ENCODE peak calls at places on chromosomes 7 and 10, in eight cellular contexts. One of them, this sample, is unnamed.

GRCh38 chr7:38903057-38903456 is 5.9 kb downstream of the VPS41 start:
- DNase-seq in GF-D8: no peak
- DNase-seq in fibroblast of the aortic adventitia: no peak
- DNase-seq in stimulated activated CD4-positive, alpha-beta T cell treated with anti-CD3 and anti-CD28 coated beads, Interleukin-1b, Interleukin-23, amount 100 ng/mL, for 1 hour: no peak
- DNase-seq in lower leg skin: no peak
- DNase-seq in mammary epithelial cell: no peak
- DNase-seq in HCT116: no peak
- DNase-seq in stomach: no peak
- DNase-seq in this sample: no peak

GRCh38 chr7:6709808-6710207 is 3.1 kb upstream of the ZNF12 start:
- DNase-seq in GF-D8: no peak
- DNase-seq in fibroblast of the aortic adventitia: no peak
- DNase-seq in stimulated activated CD4-positive, alpha-beta T cell treated with anti-CD3 and anti-CD28 coated beads, Interleukin-1b, Interleukin-23, amount 100 ng/mL, for 1 hour: no peak
- DNase-seq in lower leg skin: peak; percentile 37
- DNase-seq in mammary epithelial cell: no peak
- DNase-seq in HCT116: peak; percentile 34
- DNase-seq in stomach: no peak
- DNase-seq in this sample: no peak

GRCh38 chr7:42886129-42886528 is 25.7 kb downstream of the C7orf25 start:
- DNase-seq in GF-D8: no peak
- DNase-seq in fibroblast of the aortic adventitia: peak; percentile 31
- DNase-seq in stimulated activated CD4-positive, alpha-beta T cell treated with anti-CD3 and anti-CD28 coated beads, Interleukin-1b, Interleukin-23, amount 100 ng/mL, for 1 hour: no peak
- DNase-seq in lower leg skin: no peak
- DNase-seq in mammary epithelial cell: peak; percentile 14
- DNase-seq in HCT116: no peak
- DNase-seq in stomach: no peak
- DNase-seq in this sample: peak; percentile 32

GRCh38 chr7:28124413-28124812 is 56.2 kb downstream of the JAZF1 start:
- DNase-seq in GF-D8: no peak
- DNase-seq in fibroblast of the aortic adventitia: no peak
- DNase-seq in stimulated activated CD4-positive, alpha-beta T cell treated with anti-CD3 and anti-CD28 coated beads, Interleukin-1b, Interleukin-23, amount 100 ng/mL, for 1 hour: no peak
- DNase-seq in lower leg skin: no peak
- DNase-seq in mammary epithelial cell: no peak
- DNase-seq in HCT116: no peak
- DNase-seq in stomach: no peak
- DNase-seq in this sample: no peak

GRCh38 chr10:79086822-79087221 is 18.1 kb downstream of the ZMIZ1 start:
- DNase-seq in GF-D8: no peak
- DNase-seq in fibroblast of the aortic adventitia: no peak
- DNase-seq in stimulated activated CD4-positive, alpha-beta T cell treated with anti-CD3 and anti-CD28 coated beads, Interleukin-1b, Interleukin-23, amount 100 ng/mL, for 1 hour: no peak
- DNase-seq in lower leg skin: no peak
- DNase-seq in mammary epithelial cell: no peak
- DNase-seq in HCT116: no peak
- DNase-seq in stomach: no peak
- DNase-seq in this sample: no peak

GRCh38 chr7:107528461-107528860 is 35.3 kb downstream of the COG5 start:
- DNase-seq in GF-D8: no peak
- DNase-seq in fibroblast of the aortic adventitia: peak; percentile 55
- DNase-seq in stimulated activated CD4-positive, alpha-beta T cell treated with anti-CD3 and anti-CD28 coated beads, Interleukin-1b, Interleukin-23, amount 100 ng/mL, for 1 hour: no peak
- DNase-seq in lower leg skin: no peak
- DNase-seq in mammary epithelial cell: peak; percentile 60
- DNase-seq in HCT116: no peak
- DNase-seq in stomach: no peak
- DNase-seq in this sample: no peak

GRCh38 chr7:101983147-101983811 is 165.9 kb downstream of the CUX1 start:
- DNase-seq in GF-D8: no peak
- DNase-seq in fibroblast of the aortic adventitia: no peak
- DNase-seq in stimulated activated CD4-positive, alpha-beta T cell treated with anti-CD3 and anti-CD28 coated beads, Interleukin-1b, Interleukin-23, amount 100 ng/mL, for 1 hour: no peak
- DNase-seq in lower leg skin: no peak
- DNase-seq in mammary epithelial cell: no peak
- DNase-seq in HCT116: no peak
- DNase-seq in stomach: no peak
- DNase-seq in this sample: no peak

GRCh38 chr7:17849504-17849903 is 90.8 kb downstream of the SNX13 start:
- DNase-seq in GF-D8: no peak
- DNase-seq in fibroblast of the aortic adventitia: peak; percentile 8
- DNase-seq in stimulated activated CD4-positive, alpha-beta T cell treated with anti-CD3 and anti-CD28 coated beads, Interleukin-1b, Interleukin-23, amount 100 ng/mL, for 1 hour: no peak
- DNase-seq in lower leg skin: no peak
- DNase-seq in mammary epithelial cell: peak; percentile 15
- DNase-seq in HCT116: no peak
- DNase-seq in stomach: no peak
- DNase-seq in this sample: no peak

GRCh38 chr10:75606203-75606779 is 174.9 kb downstream of the LRMDA start:
- DNase-seq in GF-D8: no peak
- DNase-seq in fibroblast of the aortic adventitia: no peak
- DNase-seq in stimulated activated CD4-positive, alpha-beta T cell treated with anti-CD3 and anti-CD28 coated beads, Interleukin-1b, Interleukin-23, amount 100 ng/mL, for 1 hour: no peak
- DNase-seq in lower leg skin: no peak
- DNase-seq in mammary epithelial cell: no peak
- DNase-seq in HCT116: no peak
- DNase-seq in stomach: no peak
- DNase-seq in this sample: no peak

GRCh38 chr10:130743751-130744191 is 567.8 kb downstream of the TCERG1L start:
- DNase-seq in GF-D8: no peak
- DNase-seq in fibroblast of the aortic adventitia: no peak
- DNase-seq in stimulated activated CD4-positive, alpha-beta T cell treated with anti-CD3 and anti-CD28 coated beads, Interleukin-1b, Interleukin-23, amount 100 ng/mL, for 1 hour: no peak
- DNase-seq in lower leg skin: peak; percentile 31
- DNase-seq in mammary epithelial cell: no peak
- DNase-seq in HCT116: no peak
- DNase-seq in stomach: no peak
- DNase-seq in this sample: no peak

GRCh38 chr7:11469028-11469718 is 362.8 kb downstream of the THSD7A start:
- DNase-seq in GF-D8: no peak
- DNase-seq in fibroblast of the aortic adventitia: peak; percentile 16
- DNase-seq in stimulated activated CD4-positive, alpha-beta T cell treated with anti-CD3 and anti-CD28 coated beads, Interleukin-1b, Interleukin-23, amount 100 ng/mL, for 1 hour: no peak
- DNase-seq in lower leg skin: no peak
- DNase-seq in mammary epithelial cell: no peak
- DNase-seq in HCT116: no peak
- DNase-seq in stomach: no peak
- DNase-seq in this sample: no peak

GRCh38 chr7:29345590-29345989 is 151.0 kb downstream of the CHN2 start:
- DNase-seq in GF-D8: no peak
- DNase-seq in fibroblast of the aortic adventitia: peak; percentile 40
- DNase-seq in stimulated activated CD4-positive, alpha-beta T cell treated with anti-CD3 and anti-CD28 coated beads, Interleukin-1b, Interleukin-23, amount 100 ng/mL, for 1 hour: no peak
- DNase-seq in lower leg skin: no peak
- DNase-seq in mammary epithelial cell: peak; percentile 29
- DNase-seq in HCT116: peak; percentile 10
- DNase-seq in stomach: peak; percentile 62
- DNase-seq in this sample: no peak

GRCh38 chr7:83105063-83105462 is 57.6 kb downstream of the PCLO start:
- DNase-seq in GF-D8: no peak
- DNase-seq in fibroblast of the aortic adventitia: no peak
- DNase-seq in stimulated activated CD4-positive, alpha-beta T cell treated with anti-CD3 and anti-CD28 coated beads, Interleukin-1b, Interleukin-23, amount 100 ng/mL, for 1 hour: no peak
- DNase-seq in lower leg skin: no peak
- DNase-seq in mammary epithelial cell: no peak
- DNase-seq in HCT116: no peak
- DNase-seq in stomach: no peak
- DNase-seq in this sample: no peak

GRCh38 chr7:24384362-24385030 is 100.5 kb downstream of the NPY start:
- DNase-seq in GF-D8: no peak
- DNase-seq in fibroblast of the aortic adventitia: no peak
- DNase-seq in stimulated activated CD4-positive, alpha-beta T cell treated with anti-CD3 and anti-CD28 coated beads, Interleukin-1b, Interleukin-23, amount 100 ng/mL, for 1 hour: no peak
- DNase-seq in lower leg skin: no peak
- DNase-seq in mammary epithelial cell: no peak
- DNase-seq in HCT116: no peak
- DNase-seq in stomach: no peak
- DNase-seq in this sample: no peak

This sample was measured in KBM-7.